ENCODE peak calls at places on chromosomes 13 and 19, in six cellular contexts. H, D, J, C, U and E are unnamed samples.

GRCh38 chr13:51942189-51942588 is 69.1 kb downstream of the ATP7B start:
- DNase-seq in J (peak; percentile 30), U (no peak), D (peak; percentile 19), H (no peak), C (peak; percentile 54), E (no peak)

GRCh38 chr13:44692173-44692713 is 116.1 kb upstream of the TSC22D1 start:
- DNase-seq in U (no peak), D (peak; percentile 70), C (peak; percentile 33), H (peak; percentile 19), J (no peak), E (no peak)

GRCh38 chr13:79937311-79938243 is 403.3 kb downstream of the SPRY2 start:
- DNase-seq in U (no peak), D (no peak), J (no peak), H (no peak), C (no peak), E (no peak)

GRCh38 chr13:87678353-87678752 is 7.2 kb downstream of the SLITRK5 start:
- DNase-seq in C (no peak), J (no peak), D (no peak), H (no peak), U (no peak), E (no peak)

GRCh38 chr19:8580710-8581281 is 3.6 kb upstream of the MYO1F start:
- DNase-seq in U (peak; percentile 67), J (peak; percentile 73), H (peak; percentile 80), C (peak; percentile 83), D (peak; percentile 56), E (peak; percentile 83)

GRCh38 chr19:34365463-34366401 is 736 bp downstream of the GPI start:
- DNase-seq in U (no peak), D (no peak), J (peak; percentile 39), C (peak; percentile 14), H (peak; percentile 47), E (peak; percentile 55)

GRCh38 chr19:48539503-48540096 is 12.4 kb upstream of the SULT2B1 start:
- DNase-seq in J (no peak), U (no peak), C (peak; percentile 84), H (peak; percentile 67), D (no peak), E (no peak)

GRCh38 chr13:92826197-92826596 is 400.4 kb upstream of the GPC6 start:
- DNase-seq in J (no peak), U (no peak), H (peak; percentile 62), D (no peak), C (no peak), E (no peak)

GRCh38 chr19:17327654-17328516 is 6.8 kb downstream of the ANO8 start:
- DNase-seq in C (no peak), U (no peak), H (peak; percentile 68), J (no peak), D (peak; percentile 82), E (peak; percentile 87)

GRCh38 chr13:66154981-66155380 is 1075.2 kb downstream of the PCDH9 start:
- DNase-seq in H (peak; percentile 24), D (no peak), C (no peak), J (no peak), U (no peak), E (no peak)

GRCh38 chr13:108561152-108561551 is 68.3 kb upstream of the MYO16 start:
- DNase-seq in D (no peak), J (no peak), C (no peak), H (no peak), U (no peak), E (no peak)

GRCh38 chr13:40562975-40563349 is 103.5 kb downstream of the FOXO1 start:
- DNase-seq in C (no peak), H (no peak), J (peak; percentile 12), D (no peak), U (no peak), E (no peak)

GRCh38 chr19:37077615-37077928 is 661 bp upstream of the ZNF420 start:
- DNase-seq in D (no peak), U (no peak), C (peak; percentile 1), J (no peak), H (no peak), E (no peak)

GRCh38 chr19:376111-376470 is 31.5 kb upstream of the MIER2 start:
- DNase-seq in C (no peak), U (no peak), H (no peak), D (no peak), J (no peak), E (no peak)

GRCh38 chr19:45934551-45935230 is 20.1 kb upstream of the NANOS2 start:
- DNase-seq in J (no peak), D (no peak), U (no peak), C (no peak), H (no peak), E (no peak)

GRCh38 chr19:44530777-44531176 is 1.3 kb upstream of the CEACAM20 start:
- DNase-seq in C (no peak), H (peak; percentile 48), J (no peak), D (no peak), U (no peak), E (no peak)

GRCh38 chr13:29457299-29457698 is 138.2 kb downstream of the SLC7A1 start:
- DNase-seq in J (no peak), H (peak; percentile 85), U (no peak), D (peak; percentile 32), C (peak; percentile 85), E (no peak)

GRCh38 chr13:76570485-76570884 is 315.7 kb downstream of the KCTD12 start:
- DNase-seq in U (no peak), J (no peak), D (no peak), H (no peak), C (no peak), E (no peak)

GRCh38 chr19:55484571-55485438 is at the start of gene NAT14:
- DNase-seq in H (peak; percentile 70), U (no peak), J (peak; percentile 84), C (peak; percentile 57), D (no peak), E (peak; percentile 92)

GRCh38 chr19:15274477-15274876 is 42.2 kb upstream of the EPHX3 start:
- DNase-seq in J (no peak), H (no peak), U (no peak), D (no peak), C (no peak), E (no peak)

GRCh38 chr19:3203754-3204645 is 18.3 kb downstream of the NCLN start:
- DNase-seq in U (no peak), H (no peak), C (no peak), D (no peak), J (no peak), E (no peak)

GRCh38 chr19:3208317-3209207 is 15.9 kb upstream of the CELF5 start:
- DNase-seq in U (no peak), J (no peak), H (no peak), D (no peak), C (no peak), E (no peak)

GRCh38 chr19:3204646-3205275 is 19.0 kb downstream of the NCLN start:
- DNase-seq in H (no peak), U (no peak), C (no peak), J (no peak), D (no peak), E (no peak)

GRCh38 chr19:3207466-3208242 is 16.8 kb upstream of the CELF5 start:
- DNase-seq in J (no peak), U (no peak), D (no peak), C (no peak), H (no peak), E (no peak)

GRCh38 chr19:3206216-3206953 is 18.1 kb upstream of the CELF5 start:
- DNase-seq in C (no peak), J (no peak), U (no peak), D (no peak), H (no peak), E (no peak)
- TF ChIP-seq CTCF in C (no peak), J (no peak), U (no peak), D (no peak), H (no peak), E (no peak)

GRCh38 chr19:38850231-38850975 is 617 bp upstream of the HNRNPL start:
- DNase-seq in D (peak; percentile 100), J (peak; percentile 100), C (peak; percentile 99), H (peak; percentile 100), U (peak; percentile 100), E (peak; percentile 97)
- TF ChIP-seq CTCF in D (no peak), J (no peak), C (no peak), H (no peak), U (no peak), E (no peak)

DNA sequence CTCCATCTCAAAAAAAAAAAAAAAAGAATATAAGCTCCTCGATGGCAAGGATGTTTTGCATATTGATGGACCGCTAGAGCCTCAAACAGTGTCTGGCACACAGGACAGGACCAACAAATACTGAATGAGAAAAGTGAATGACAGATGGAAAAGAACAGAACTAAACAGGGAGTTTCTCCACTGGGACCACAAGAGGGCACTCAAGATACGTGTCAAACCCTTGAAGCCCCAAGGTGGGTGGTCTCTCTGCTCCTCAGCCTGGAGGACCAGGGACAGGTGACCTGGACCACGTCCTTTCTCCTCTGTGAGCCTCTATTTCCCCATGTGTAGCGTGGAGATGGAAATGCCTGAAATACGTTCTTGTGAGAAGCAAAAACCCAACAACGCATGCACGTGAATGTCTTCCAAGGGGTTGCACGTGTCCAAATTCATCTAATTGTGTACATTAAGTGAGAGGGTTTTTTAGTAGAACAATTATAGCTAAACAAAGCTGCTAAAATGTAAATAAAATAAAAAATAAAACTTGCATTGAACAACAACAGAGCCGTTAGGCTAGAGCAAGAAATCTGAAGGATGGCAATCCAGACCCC is 5.7 kb upstream of the CDC42EP5 start:
- DNase-seq in U (no peak), J (peak; percentile 57), C (peak; percentile 61), H (peak; percentile 66), D (peak; percentile 53), E (peak; percentile 44)
- TF ChIP-seq CTCF in U (peak; percentile 56), J (peak; percentile 72), C (peak; percentile 79), H (peak; percentile 55), D (peak; percentile 66), E (peak; percentile 70)

GRCh38 chr19:14088634-14089411 is 1.7 kb downstream of the SAMD1 start:
- DNase-seq in J (no peak), D (no peak), C (no peak), H (no peak), U (no peak), E (no peak)

GRCh38 chr19:14089412-14089661 is 1.2 kb downstream of the SAMD1 start:
- DNase-seq in D (no peak), J (no peak), U (no peak), C (peak; percentile 21), H (peak; percentile 43), E (no peak)

GRCh38 chr19:14091086-14091884 is 734 bp upstream of the SAMD1 start:
- DNase-seq in U (peak; percentile 59), D (no peak), H (peak; percentile 71), J (peak; percentile 80), C (peak; percentile 64), E (peak; percentile 61)

GRCh38 chr19:14090509-14091085 is at the start of gene SAMD1:
- DNase-seq in J (no peak), C (peak; percentile 80), U (peak; percentile 89), D (peak; percentile 76), H (peak; percentile 97), E (peak; percentile 80)

GRCh38 chr19:14089662-14090508 is 666 bp downstream of the SAMD1 start:
- DNase-seq in H (peak; percentile 68), D (no peak), C (peak; percentile 58), U (no peak), J (peak; percentile 48), E (peak; percentile 74)
- TF ChIP-seq CTCF in H (no peak), D (no peak), C (no peak), U (no peak), J (no peak), E (no peak)

GRCh38 chr19:50770888-50771287 is 624 bp downstream of the GPR32 start:
- DNase-seq in U (no peak), H (no peak), J (no peak), C (no peak), D (no peak), E (no peak)
- TF ChIP-seq CTCF in U (no peak), H (no peak), J (no peak), C (no peak), D (no peak), E (no peak)